ENCODE peak calls at places on chromosome 15, in five cellular contexts. W, G, X, V and C are unnamed samples.

GRCh38 chr15:45635191-45635638 is 386 bp downstream of the SQOR start:
- DNase-seq in G (peak; percentile 45), V (peak; percentile 64), W (peak; percentile 73), X (peak; percentile 87), C (peak; percentile 66)

GRCh38 chr15:40160689-40161688 is at the start of gene BUB1B:
- DNase-seq in V (peak; percentile 95), X (peak; percentile 92), W (peak; percentile 92), G (peak; percentile 92), C (peak; percentile 93)

GRCh38 chr15:25090073-25090733 is 135.4 kb downstream of the SNRPN start:
- DNase-seq in X (no peak), V (no peak), W (no peak), G (no peak), C (no peak)

GRCh38 chr15:70066422-70066821 is 31.3 kb downstream of the TLE3 start:
- DNase-seq in X (no peak), W (no peak), G (no peak), V (no peak), C (no peak)

GRCh38 chr15:45640610-45641009 is 5.8 kb downstream of the SQOR start:
- DNase-seq in V (no peak), W (peak; percentile 96), G (no peak), X (no peak), C (no peak)

GRCh38 chr15:32802296-32802936 is 84.6 kb downstream of the GREM1 start:
- DNase-seq in V (no peak), G (no peak), X (no peak), W (no peak), C (no peak)

GRCh38 chr15:80456517-80457497 is 52.6 kb downstream of the ARNT2 start:
- DNase-seq in V (no peak), W (peak; percentile 56), X (no peak), G (no peak), C (no peak)

GRCh38 chr15:26261413-26261812 is 398.3 kb upstream of the ATP10A start:
- DNase-seq in W (no peak), G (no peak), V (no peak), X (no peak), C (no peak)

GRCh38 chr15:88066758-88067157 is 189.8 kb downstream of the NTRK3 start:
- DNase-seq in V (no peak), G (no peak), W (peak; percentile 19), X (no peak), C (no peak)

GRCh38 chr15:49190586-49190985 is 20.5 kb downstream of the GALK2 start:
- DNase-seq in G (no peak), W (no peak), X (no peak), V (no peak), C (no peak)

GRCh38 chr15:92953997-92954396 is 53.9 kb downstream of the CHD2 start:
- DNase-seq in G (no peak), X (no peak), V (no peak), W (no peak), C (no peak)